ENCODE peak calls at places on chromosomes 1 and 21, in five cellular contexts. One of them, this sample, is unnamed.
A peak's percentile ranks its signal among the peaks of the same experiment; 100 is the strongest.

GRCh38 chr1:48767957-48768510 is 8.7 kb downstream of the BEND5 start:
- DNase-seq in H1: no peak
- DNase-seq in K562: no peak
- DNase-seq in A549: no peak
- DNase-seq in ovary: no peak
- DNase-seq in this sample: no peak

GRCh38 chr1:77354996-77355395 is 73.2 kb downstream of the AK5 start:
- DNase-seq in H1: no peak
- DNase-seq in K562: no peak
- DNase-seq in A549: no peak
- DNase-seq in ovary: no peak
- DNase-seq in this sample: no peak

GRCh38 chr1:161879261-161879660 is 113.1 kb downstream of the ATF6 start:
- DNase-seq in H1: no peak
- DNase-seq in K562: no peak
- DNase-seq in A549: no peak
- DNase-seq in ovary: no peak
- DNase-seq in this sample: no peak

GRCh38 chr1:43530483-43531452 is at the start of gene PTPRF:
- DNase-seq in H1: no peak
- DNase-seq in K562: peak; percentile 78
- DNase-seq in A549: peak; percentile 63
- DNase-seq in ovary: peak; percentile 81
- DNase-seq in this sample: peak; percentile 71

GRCh38 chr21:45949928-45950739 is 31.4 kb upstream of the COL6A1 start:
- DNase-seq in H1: no peak
- DNase-seq in K562: no peak
- DNase-seq in A549: no peak
- DNase-seq in ovary: peak; percentile 48
- DNase-seq in this sample: peak; percentile 82

GRCh38 chr21:23936224-23936623 is 1671.1 kb downstream of the MRPL39 start:
- DNase-seq in H1: no peak
- DNase-seq in K562: peak; percentile 19
- DNase-seq in A549: no peak
- DNase-seq in ovary: no peak
- DNase-seq in this sample: no peak

GRCh38 chr1:56081151-56081550 is 498.2 kb downstream of the PLPP3 start:
- DNase-seq in H1: no peak
- DNase-seq in K562: no peak
- DNase-seq in A549: no peak
- DNase-seq in ovary: peak; percentile 57
- DNase-seq in this sample: no peak

GRCh38 chr1:150572918-150573647 is 6.3 kb downstream of the MCL1 start:
- DNase-seq in H1: no peak
- DNase-seq in K562: no peak
- DNase-seq in A549: no peak
- DNase-seq in ovary: peak; percentile 15
- DNase-seq in this sample: no peak

GRCh38 chr1:215606564-215607168 is 39.6 kb downstream of the KCTD3 start:
- DNase-seq in H1: no peak
- DNase-seq in K562: peak; percentile 23
- DNase-seq in A549: peak; percentile 15
- DNase-seq in ovary: no peak
- DNase-seq in this sample: no peak

GRCh38 chr1:18951416-18951815 is 5.1 kb downstream of the IFFO2 start:
- DNase-seq in H1: no peak
- DNase-seq in K562: no peak
- DNase-seq in A549: no peak
- DNase-seq in ovary: no peak
- DNase-seq in this sample: peak; percentile 60

GRCh38 chr1:241627453-241628329 is 12.5 kb downstream of the CHML start:
- DNase-seq in H1: no peak
- DNase-seq in K562: peak; percentile 49
- DNase-seq in A549: peak; percentile 60
- DNase-seq in ovary: no peak
- DNase-seq in this sample: no peak

GRCh38 chr21:14533555-14534400 is 12.3 kb downstream of the SAMSN1 start:
- DNase-seq in H1: no peak
- DNase-seq in K562: no peak
- DNase-seq in A549: peak; percentile 8
- DNase-seq in ovary: no peak
- DNase-seq in this sample: no peak

GRCh38 chr1:53644909-53645689 is 93.9 kb downstream of the GLIS1 start:
- DNase-seq in H1: no peak
- DNase-seq in K562: no peak
- DNase-seq in A549: no peak
- DNase-seq in ovary: no peak
- DNase-seq in this sample: peak; percentile 6

GRCh38 chr1:208652300-208653160 is 408.3 kb upstream of the PLXNA2 start:
- DNase-seq in H1: peak; percentile 25
- DNase-seq in K562: peak; percentile 51
- DNase-seq in A549: peak; percentile 18
- DNase-seq in ovary: peak; percentile 28
- DNase-seq in this sample: peak; percentile 40

GRCh38 chr1:187038789-187039188 is 210.0 kb downstream of the PLA2G4A start:
- DNase-seq in H1: no peak
- DNase-seq in K562: no peak
- DNase-seq in A549: no peak
- DNase-seq in ovary: no peak
- DNase-seq in this sample: no peak

GRCh38 chr1:27970401-27970800 is 10.6 kb downstream of the XKR8 start:
- DNase-seq in H1: no peak
- DNase-seq in K562: no peak
- DNase-seq in A549: no peak
- DNase-seq in ovary: no peak
- DNase-seq in this sample: no peak

GRCh38 chr1:229070168-229070567 is 200.7 kb upstream of the RAB4A start:
- DNase-seq in H1: no peak
- DNase-seq in K562: no peak
- DNase-seq in A549: peak; percentile 79
- DNase-seq in ovary: peak; percentile 38
- DNase-seq in this sample: no peak

GRCh38 chr21:19704832-19705231 is 1293.4 kb upstream of the NCAM2 start:
- DNase-seq in H1: no peak
- DNase-seq in K562: no peak
- DNase-seq in A549: no peak
- DNase-seq in ovary: no peak
- DNase-seq in this sample: no peak

GRCh38 chr1:59682405-59683080 is 132.2 kb upstream of the HOOK1 start:
- DNase-seq in H1: no peak
- DNase-seq in K562: no peak
- DNase-seq in A549: no peak
- DNase-seq in ovary: no peak
- DNase-seq in this sample: no peak
- TF ChIP-seq EP300 in H1: no peak
- TF ChIP-seq EP300 in K562: no peak
- TF ChIP-seq EP300 in A549: no peak
- TF ChIP-seq EP300 in ovary: no peak
- TF ChIP-seq EP300 in this sample: peak; percentile 19

GRCh38 chr1:38257374-38257773 is 210.8 kb upstream of the POU3F1 start:
- DNase-seq in H1: no peak
- DNase-seq in K562: no peak
- DNase-seq in A549: no peak
- DNase-seq in ovary: no peak
- DNase-seq in this sample: no peak

GRCh38 chr1:38266197-38266520 is 219.6 kb upstream of the POU3F1 start:
- DNase-seq in H1: no peak
- DNase-seq in K562: no peak
- DNase-seq in A549: no peak
- DNase-seq in ovary: no peak
- DNase-seq in this sample: no peak

GRCh38 chr1:38258085-38258484 is 211.5 kb upstream of the POU3F1 start:
- DNase-seq in H1: no peak
- DNase-seq in K562: no peak
- DNase-seq in A549: no peak
- DNase-seq in ovary: no peak
- DNase-seq in this sample: no peak

GRCh38 chr1:38265293-38266196 is 219.0 kb upstream of the POU3F1 start:
- DNase-seq in H1: no peak
- DNase-seq in K562: peak; percentile 58
- DNase-seq in A549: no peak
- DNase-seq in ovary: no peak
- DNase-seq in this sample: no peak

DNA sequence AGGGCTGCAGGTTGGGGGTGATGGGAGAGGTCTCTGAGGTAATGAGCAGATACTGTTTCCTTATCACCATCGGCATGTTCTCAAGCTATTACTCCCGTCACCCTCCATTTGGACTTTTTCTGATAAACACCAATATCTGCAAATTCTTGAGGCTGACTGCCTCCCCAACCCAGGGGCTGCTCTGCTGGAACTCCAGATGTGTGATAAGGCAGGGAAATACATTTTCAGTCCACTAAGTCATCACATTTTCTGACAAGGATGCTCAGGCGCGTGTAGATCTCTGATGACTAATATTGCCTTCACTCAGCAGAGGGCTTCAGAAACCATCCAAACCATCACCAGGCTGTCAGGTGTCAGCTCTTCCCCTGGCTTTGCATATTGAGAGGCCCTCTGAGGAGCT is 215.0 kb upstream of the POU3F1 start:
- DNase-seq in H1: no peak
- DNase-seq in K562: peak; percentile 40
- DNase-seq in A549: no peak
- DNase-seq in ovary: no peak
- DNase-seq in this sample: no peak
- TF ChIP-seq EP300 in H1: no peak
- TF ChIP-seq EP300 in K562: peak; percentile 10
- TF ChIP-seq EP300 in A549: no peak
- TF ChIP-seq EP300 in ovary: no peak
- TF ChIP-seq EP300 in this sample: no peak

GRCh38 chr1:248824301-248824700 is 1.4 kb downstream of the SH3BP5L start:
- DNase-seq in H1: no peak
- DNase-seq in K562: no peak
- DNase-seq in A549: no peak
- DNase-seq in ovary: no peak
- DNase-seq in this sample: no peak

GRCh38 chr1:248824701-248825100 is 1.0 kb downstream of the SH3BP5L start:
- DNase-seq in H1: no peak
- DNase-seq in K562: no peak
- DNase-seq in A549: no peak
- DNase-seq in ovary: no peak
- DNase-seq in this sample: no peak

GRCh38 chr1:248825136-248825535 is 579 bp downstream of the SH3BP5L start:
- DNase-seq in H1: no peak
- DNase-seq in K562: no peak
- DNase-seq in A549: no peak
- DNase-seq in ovary: no peak
- DNase-seq in this sample: peak; percentile 22

GRCh38 chr1:248825573-248825908 is 174 bp downstream of the SH3BP5L start:
- DNase-seq in H1: no peak
- DNase-seq in K562: no peak
- DNase-seq in A549: no peak
- DNase-seq in ovary: no peak
- DNase-seq in this sample: no peak

DNA sequence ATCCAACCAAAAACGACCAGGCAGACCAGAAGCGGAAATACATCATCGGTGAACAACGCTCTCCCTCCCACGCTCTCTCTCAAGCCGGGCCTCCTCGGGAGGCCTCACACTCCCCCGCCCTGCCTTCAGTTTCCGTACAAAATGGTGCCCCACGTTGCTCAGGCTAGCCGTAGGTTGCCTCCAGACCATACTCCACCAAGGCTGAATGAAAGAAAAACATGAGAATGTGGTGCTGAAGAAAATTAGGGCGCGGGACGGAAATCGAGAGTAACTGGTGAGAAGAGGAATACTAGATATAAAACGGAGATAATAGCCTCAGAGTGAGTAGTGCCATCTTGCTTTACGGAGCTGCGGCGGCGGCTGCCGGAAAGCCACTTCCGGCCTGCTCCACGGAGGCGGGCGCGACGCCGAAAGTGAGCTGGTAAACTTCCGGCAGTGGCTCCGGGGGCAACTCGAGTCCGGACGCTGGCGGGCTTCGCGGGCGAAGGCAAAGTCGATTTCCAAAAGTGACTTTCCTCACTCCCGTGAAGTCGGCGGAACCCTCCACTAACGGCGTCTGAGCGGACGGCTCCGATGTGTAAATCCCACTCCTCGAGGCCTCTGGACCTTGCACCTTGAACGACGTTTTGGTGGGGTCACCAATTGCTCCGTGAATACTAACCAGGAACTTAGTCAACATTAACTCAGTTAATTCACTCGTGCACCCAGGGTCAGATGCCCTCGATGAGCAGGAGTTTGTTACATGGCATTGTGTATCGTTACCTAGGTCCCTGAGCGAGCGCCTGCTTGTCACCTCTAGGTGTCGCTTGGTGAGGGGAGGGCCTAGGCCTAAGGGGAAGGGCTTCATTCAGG is at the start of gene SH3BP5L:
- DNase-seq in H1: peak; percentile 74
- DNase-seq in K562: peak; percentile 96
- DNase-seq in A549: peak; percentile 98
- DNase-seq in ovary: peak; percentile 94
- DNase-seq in this sample: peak; percentile 97
- TF ChIP-seq EP300 in H1: no peak
- TF ChIP-seq EP300 in K562: peak; percentile 9
- TF ChIP-seq EP300 in A549: no peak
- TF ChIP-seq EP300 in ovary: no peak
- TF ChIP-seq EP300 in this sample: no peak

GRCh38 chr1:9078949-9079500 is 9.6 kb upstream of the SLC2A5 start:
- DNase-seq in H1: no peak
- DNase-seq in K562: no peak
- DNase-seq in A549: no peak
- DNase-seq in ovary: no peak
- DNase-seq in this sample: no peak

GRCh38 chr1:9081473-9081872 is 12.0 kb upstream of the SLC2A5 start:
- DNase-seq in H1: no peak
- DNase-seq in K562: no peak
- DNase-seq in A549: no peak
- DNase-seq in ovary: no peak
- DNase-seq in this sample: no peak

GRCh38 chr1:9078035-9078948 is 8.9 kb upstream of the SLC2A5 start:
- DNase-seq in H1: no peak
- DNase-seq in K562: no peak
- DNase-seq in A549: no peak
- DNase-seq in ovary: no peak
- DNase-seq in this sample: peak; percentile 36

GRCh38 chr1:9080704-9081291 is 11.4 kb upstream of the SLC2A5 start:
- DNase-seq in H1: no peak
- DNase-seq in K562: no peak
- DNase-seq in A549: no peak
- DNase-seq in ovary: no peak
- DNase-seq in this sample: no peak

DNA sequence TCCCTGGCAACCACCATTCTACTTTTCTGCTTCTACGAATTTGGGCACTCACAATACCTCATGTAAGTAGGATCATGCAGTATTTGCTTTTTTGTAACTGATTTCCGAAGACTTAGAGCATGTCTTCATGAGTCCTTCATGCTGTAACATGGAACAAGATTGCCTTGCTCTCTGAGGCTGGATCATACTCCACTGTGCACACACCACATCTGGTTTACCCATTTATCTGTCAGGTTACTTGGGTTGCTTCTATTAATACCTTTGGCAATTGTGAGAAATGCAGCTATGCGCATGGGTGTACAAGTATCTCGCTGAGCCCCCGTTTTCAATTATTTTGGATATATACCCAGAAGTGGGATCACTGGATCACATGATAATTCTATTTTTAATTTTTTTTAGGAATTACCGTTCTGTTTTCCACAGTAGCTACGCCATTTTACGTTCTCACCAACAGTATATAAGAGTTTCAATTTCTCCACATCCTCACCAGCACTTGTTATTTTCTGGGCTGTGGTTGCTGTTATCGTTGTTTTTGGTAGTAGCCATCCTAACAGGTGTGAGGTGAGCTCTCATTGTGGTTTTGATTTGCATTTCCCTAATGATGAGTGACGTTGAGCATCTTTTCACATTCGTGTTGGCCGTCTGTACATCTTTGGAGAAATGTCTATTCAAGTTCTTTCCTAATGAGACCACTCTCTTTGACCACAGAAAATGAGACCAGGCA is 10.7 kb upstream of the SLC2A5 start:
- DNase-seq in H1: no peak
- DNase-seq in K562: no peak
- DNase-seq in A549: no peak
- DNase-seq in ovary: no peak
- DNase-seq in this sample: no peak
- TF ChIP-seq EP300 in H1: no peak
- TF ChIP-seq EP300 in K562: no peak
- TF ChIP-seq EP300 in A549: no peak
- TF ChIP-seq EP300 in ovary: no peak
- TF ChIP-seq EP300 in this sample: no peak

This sample was measured in upper lobe of left lung.